ENCODE peak calls at places on chromosomes 13 and 19, in five cellular contexts. U, T, C, D and A are unnamed samples.

GRCh38 chr13:61880576-61881283 is 465.1 kb upstream of the PCDH20 start:
- DNase-seq in U (no peak), D (no peak), C (no peak), T (no peak), A (no peak)

GRCh38 chr13:35471466-35472307 is 4.8 kb downstream of the MAB21L1 start:
- DNase-seq in C (no peak), T (no peak), U (no peak), D (no peak), A (no peak)

GRCh38 chr13:64278493-64278892 is 2862.8 kb upstream of the PCDH20 start:
- DNase-seq in D (no peak), U (no peak), C (no peak), T (no peak), A (no peak)

GRCh38 chr13:80881495-80882482 is 540.9 kb upstream of the SPRY2 start:
- DNase-seq in D (no peak), C (no peak), U (no peak), T (no peak), A (no peak)

GRCh38 chr13:113646376-113646775 is 11.6 kb downstream of the ATP4B start:
- DNase-seq in U (peak; percentile 11), T (no peak), D (no peak), C (no peak), A (no peak)

GRCh38 chr19:29662604-29663404 is 2.5 kb upstream of the PLEKHF1 start:
- DNase-seq in C (no peak), T (peak; percentile 46), D (no peak), U (no peak), A (peak; percentile 73)

GRCh38 chr19:23996549-23996948 is 81.9 kb downstream of the ZNF726 start:
- DNase-seq in D (peak; percentile 35), C (no peak), U (no peak), T (no peak), A (no peak)

GRCh38 chr19:34881982-34882381 is 44.7 kb upstream of the ZNF30 start:
- DNase-seq in C (no peak), T (no peak), U (no peak), D (no peak), A (no peak)

GRCh38 chr13:93925976-93926375 is 553.5 kb downstream of the DCT start:
- DNase-seq in U (no peak), C (no peak), D (no peak), T (no peak), A (no peak)

GRCh38 chr13:99926014-99926731 is 45.4 kb downstream of the ZIC5 start:
- DNase-seq in T (no peak), U (no peak), C (no peak), D (peak; percentile 24), A (no peak)

GRCh38 chr13:114124921-114125320 is 7.5 kb downstream of the RASA3 start:
- DNase-seq in T (no peak), U (no peak), C (no peak), D (no peak), A (no peak)

GRCh38 chr13:100534911-100535310 is 53.7 kb downstream of the GGACT start:
- DNase-seq in U (no peak), T (no peak), D (no peak), C (no peak), A (no peak)

GRCh38 chr19:45558399-45558878 is 26.2 kb downstream of the OPA3 start:
- DNase-seq in U (no peak), C (no peak), D (peak; percentile 81), T (peak; percentile 31), A (no peak)
- TF ChIP-seq CTCF in U (peak; percentile 59), C (peak; percentile 62), D (peak; percentile 74), T (peak; percentile 49), A (no peak)

DNA sequence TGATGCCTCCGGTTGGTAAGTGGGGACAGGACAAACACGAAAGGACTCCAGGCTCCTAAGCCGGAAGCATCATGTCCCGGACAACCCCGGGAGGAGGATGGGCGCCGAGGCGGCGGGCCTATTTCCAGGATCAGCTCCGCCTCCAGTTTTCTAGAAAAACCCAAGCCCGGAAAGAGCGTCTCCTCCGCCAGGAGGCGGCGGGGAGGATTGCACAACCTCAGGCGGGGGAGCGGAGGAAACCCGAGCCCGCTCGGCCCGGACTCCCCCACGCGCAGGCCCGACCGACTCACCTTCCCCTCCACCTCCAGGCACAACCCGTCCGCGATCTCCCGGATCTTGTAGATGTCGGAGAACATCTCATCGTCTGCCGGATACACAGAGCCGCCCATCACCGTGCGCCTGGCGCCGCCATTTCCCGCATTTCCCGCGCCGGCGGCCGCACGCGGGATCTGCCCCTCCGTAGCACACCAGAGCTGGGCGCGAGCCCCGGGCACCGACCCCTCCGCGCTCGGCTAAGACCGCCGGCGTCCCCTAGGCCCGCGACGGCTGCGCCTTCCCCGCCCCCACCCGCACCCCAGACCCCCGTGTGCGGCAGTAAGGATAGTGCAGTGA is 455 bp downstream of the TPT1 start:
- DNase-seq in D (peak; percentile 47), C (no peak), T (peak; percentile 86), U (peak; percentile 92), A (peak; percentile 95)
- TF ChIP-seq EP300 in D (no peak), C (no peak), T (peak; percentile 61), U (no peak), A (peak; percentile 87)

GRCh38 chr19:7494416-7495098 is 5.7 kb upstream of the PEX11G start:
- DNase-seq in D (no peak), T (peak; percentile 53), C (no peak), U (no peak), A (peak; percentile 65)

GRCh38 chr19:7486923-7487322 is 1.9 kb downstream of the PEX11G start:
- DNase-seq in C (no peak), T (no peak), U (no peak), D (no peak), A (no peak)

GRCh38 chr19:7492142-7493055 is 3.6 kb upstream of the PEX11G start:
- DNase-seq in T (no peak), C (no peak), D (no peak), U (no peak), A (no peak)

GRCh38 chr19:7488736-7489353 is at the start of gene PEX11G:
- DNase-seq in U (peak; percentile 95), D (peak; percentile 93), T (peak; percentile 86), C (peak; percentile 36), A (peak; percentile 97)

DNA sequence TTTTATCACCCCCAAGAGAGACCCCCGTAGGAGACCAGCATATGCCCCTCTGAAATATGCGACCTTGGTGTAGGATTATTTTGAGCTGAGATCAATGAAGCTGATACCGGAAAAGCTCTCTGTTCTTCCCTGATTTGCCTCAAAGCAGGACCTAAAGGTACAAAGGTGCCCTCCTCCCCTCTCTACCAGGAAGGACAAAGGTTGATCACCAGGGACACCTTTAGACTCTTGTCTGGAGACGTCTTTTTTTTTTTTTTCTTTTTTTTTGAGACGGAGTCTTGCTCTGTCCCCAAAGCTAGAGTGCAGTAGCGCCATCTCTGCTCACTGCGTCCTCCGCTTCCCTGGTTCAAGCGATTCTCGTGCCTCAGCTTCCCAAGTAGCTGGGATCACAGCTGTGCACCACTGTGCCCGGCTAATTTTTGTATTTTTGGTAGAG is 792 bp upstream of the PEX11G start:
- DNase-seq in T (no peak), U (no peak), D (no peak), C (no peak), A (no peak)
- TF ChIP-seq CTCF in T (no peak), U (no peak), D (no peak), C (no peak), A (no peak)

DNA sequence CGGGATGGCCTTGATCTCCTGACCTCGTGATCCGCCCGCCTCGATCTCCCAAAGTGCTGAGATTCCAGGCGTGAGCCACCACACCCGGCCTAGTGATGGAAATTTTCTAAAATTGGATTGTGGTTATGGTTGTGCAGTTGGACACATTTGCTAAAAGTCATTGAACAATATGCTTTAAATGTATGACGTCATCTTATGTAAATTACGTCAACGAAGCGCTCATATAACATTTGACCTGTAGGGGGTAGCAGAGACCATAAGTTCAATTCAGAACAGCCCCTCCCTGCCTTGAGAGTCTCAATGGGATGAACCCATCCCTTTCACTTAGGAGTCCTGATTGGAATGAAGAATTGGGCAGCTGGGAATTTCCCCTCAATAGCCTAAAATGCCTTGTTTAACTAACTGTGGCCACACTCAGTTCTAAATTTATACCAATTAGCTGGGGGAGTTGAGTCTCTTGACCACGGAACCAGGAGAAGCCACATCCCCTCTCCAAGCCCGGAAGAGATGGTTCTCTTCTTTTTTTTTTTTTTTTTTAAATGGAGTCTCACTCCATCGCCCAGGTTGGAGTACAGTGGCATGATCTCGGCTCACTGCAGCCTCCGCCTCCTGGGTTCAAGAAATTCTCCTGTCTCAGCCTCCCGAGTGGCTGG is 15.2 kb upstream of the TLE6 start:
- DNase-seq in C (peak; percentile 65), U (no peak), D (peak; percentile 24), T (peak; percentile 95), A (peak; percentile 69)
- TF ChIP-seq EP300 in C (no peak), U (no peak), D (no peak), T (peak; percentile 66), A (no peak)

DNA sequence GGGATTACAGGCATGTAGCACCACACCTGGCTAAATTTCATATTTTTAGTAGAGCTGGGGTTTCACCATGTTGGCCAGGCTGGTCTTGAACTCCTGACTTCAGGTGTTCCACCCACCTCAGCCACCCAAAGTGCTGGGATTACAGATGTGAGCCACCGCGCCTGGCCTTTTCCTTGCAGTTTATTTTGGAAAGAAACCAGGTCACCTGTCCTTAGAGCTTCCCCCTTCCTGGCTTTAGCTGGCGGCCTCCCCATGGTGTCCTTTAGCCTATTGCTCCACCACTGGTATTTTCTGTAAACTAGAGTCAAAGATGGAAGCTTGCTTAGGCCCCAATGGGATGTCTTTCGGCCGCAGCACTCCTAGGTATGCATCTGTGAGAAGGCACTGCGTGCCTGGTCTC is 91.2 kb downstream of the DPF1 start:
- DNase-seq in U (no peak), T (no peak), C (no peak), D (no peak), A (no peak)
- TF ChIP-seq CTCF in U (no peak), T (no peak), C (no peak), D (no peak), A (no peak)

GRCh38 chr13:29808264-29808663 is 42.2 kb downstream of the UBL3 start:
- DNase-seq in T (no peak), U (no peak), D (no peak), C (no peak), A (no peak)
- TF ChIP-seq EP300 in T (no peak), U (no peak), D (no peak), C (no peak), A (no peak)

GRCh38 chr19:46892252-46893179 is 31.7 kb downstream of the ARHGAP35 start:
- DNase-seq in T (no peak), D (no peak), C (peak; percentile 48), U (no peak), A (no peak)
- TF ChIP-seq CTCF in T (no peak), D (no peak), C (no peak), U (no peak), A (no peak)

GRCh38 chr13:67367385-67367784 is 137.2 kb upstream of the PCDH9 start:
- DNase-seq in U (no peak), D (no peak), C (no peak), T (no peak), A (no peak)
- TF ChIP-seq EP300 in U (no peak), D (no peak), C (no peak), T (no peak), A (no peak)

GRCh38 chr19:13366529-13367143 is 139.6 kb downstream of the CACNA1A start:
- DNase-seq in T (no peak), C (no peak), D (peak; percentile 20), U (no peak), A (no peak)
- TF ChIP-seq CTCF in T (no peak), C (peak; percentile 35), D (peak; percentile 40), U (no peak), A (no peak)

GRCh38 chr19:41223431-41224234 is 4.6 kb downstream of the AXL start:
- DNase-seq in T (no peak), U (no peak), D (peak; percentile 94), C (no peak), A (no peak)
- TF ChIP-seq EP300 in T (no peak), U (no peak), D (peak; percentile 53), C (no peak), A (no peak)